ENCODE peak calls at places on chromosome 22, in seven cellular contexts. P is stomach, L is tibial nerve, A is cardiac fibroblast, M is body of pancreas, F is cardiac muscle cell, G is mammary epithelial cell. D is an unnamed sample.

GRCh38 chr22:27507935-27508504 is 293.5 kb downstream of the MN1 start:
- DNase-seq in A (peak), F (no peak), M (no peak), G (peak), L (no peak), P (no peak), D (peak)

GRCh38 chr22:26529345-26529744 is 17.1 kb upstream of the TFIP11 start:
- DNase-seq in A (peak), F (peak), M (peak), L (no peak), G (no peak), P (no peak), D (no peak)

GRCh38 chr22:46574993-46575914 is 37.8 kb upstream of the CELSR1 start:
- DNase-seq in M (peak), L (no peak), A (no peak), G (peak), P (peak), F (peak), D (no peak)

GRCh38 chr22:41746563-41747400 is 47.5 kb downstream of the MEI1 start:
- DNase-seq in F (peak), P (peak), A (peak), M (peak), L (peak), G (peak), D (peak)

GRCh38 chr22:33781396-33781795 is 138.9 kb downstream of the LARGE1 start:
- DNase-seq in L (no peak), A (peak), G (no peak), F (peak), M (peak), P (no peak), D (peak)

GRCh38 chr22:46484861-46485595 is 52.4 kb downstream of the CELSR1 start:
- DNase-seq in M (no peak), F (no peak), L (no peak), P (no peak), G (no peak), A (no peak), D (peak)

GRCh38 chr22:24894220-24894975 is 52.1 kb downstream of the LHFPL7 start:
- DNase-seq in A (peak), G (peak), P (peak), L (peak), F (peak), M (peak), D (peak)

GRCh38 chr22:27775698-27776409 is 25.7 kb downstream of the MN1 start:
- DNase-seq in G (no peak), L (no peak), A (no peak), P (no peak), F (no peak), M (no peak), D (no peak)

GRCh38 chr22:24772493-24773220 is 1.9 kb downstream of the PIWIL3 start:
- DNase-seq in L (no peak), F (peak), A (peak), G (peak), M (peak), P (no peak), D (peak)

GRCh38 chr22:36568846-36569245 is 39.9 kb upstream of the EIF3D start:
- DNase-seq in M (no peak), L (no peak), P (no peak), A (no peak), F (no peak), G (no peak), D (no peak)
- H3K4me3 ChIP-seq in M (no peak), L (no peak), P (no peak), A (no peak), F (no peak), G (no peak), D (no peak)

GRCh38 chr22:43088616-43088978 is 594 bp downstream of the TTLL1 start:
- DNase-seq in A (no peak), P (no peak), M (no peak), G (no peak), F (no peak), L (no peak), D (peak)

GRCh38 chr22:43090130-43090789 is 1.1 kb upstream of the TTLL1 start:
- DNase-seq in F (peak), M (peak), L (no peak), A (peak), G (peak), P (peak), D (peak)

GRCh38 chr22:43085658-43086606 is 3.3 kb downstream of the TTLL1 start:
- DNase-seq in L (no peak), G (no peak), A (no peak), F (no peak), P (no peak), M (no peak), D (no peak)

GRCh38 chr22:43092085-43092484 is 2.9 kb upstream of the TTLL1 start:
- DNase-seq in P (no peak), F (no peak), G (no peak), M (no peak), L (no peak), A (no peak), D (no peak)

GRCh38 chr22:43088979-43089717 is at the start of gene TTLL1:
- DNase-seq in P (peak), F (peak), G (peak), A (peak), M (peak), L (peak), D (peak)
- TF ChIP-seq CTCF in P (no peak), F (no peak), G (no peak), A (peak), M (no peak), L (no peak), D (peak)

DNA sequence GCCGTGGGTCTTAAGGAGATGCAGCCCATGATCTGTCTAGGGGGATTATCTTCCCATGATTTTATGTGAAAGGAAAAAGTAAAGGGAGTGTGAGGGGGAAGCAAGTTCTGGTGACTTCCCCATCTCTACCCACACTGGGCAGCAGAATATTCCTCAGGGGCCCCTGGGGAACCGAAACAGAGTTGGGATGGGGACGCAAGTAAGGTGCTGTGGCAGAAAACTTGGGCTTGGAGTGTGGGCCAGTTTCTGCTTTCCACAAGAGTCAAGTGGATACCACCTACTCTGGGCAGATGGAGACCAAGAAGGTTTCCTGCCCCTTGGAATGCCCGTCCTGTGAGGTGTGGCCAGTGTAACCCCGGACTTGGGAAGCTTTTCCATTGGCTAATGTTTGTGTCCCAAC is 64.4 kb downstream of the SGSM3 start:
- DNase-seq in F (no peak), L (no peak), A (no peak), P (no peak), M (no peak), G (no peak), D (no peak)
- H3K4me3 ChIP-seq in F (no peak), L (no peak), A (no peak), P (no peak), M (no peak), G (no peak), D (no peak)

GRCh38 chr22:50717709-50718351 is 20.2 kb upstream of the ACR start:
- DNase-seq in L (no peak), F (no peak), P (no peak), G (no peak), M (no peak), A (no peak), D (no peak)
- TF ChIP-seq CTCF in L (no peak), F (no peak), P (no peak), G (no peak), M (no peak), A (no peak), D (no peak)

GRCh38 chr22:39309364-39309861 is 10.0 kb downstream of the RPL3 start:
- DNase-seq in M (no peak), G (peak), F (no peak), P (no peak), L (no peak), A (no peak), D (no peak)
- H3K4me3 ChIP-seq in M (no peak), G (peak), F (no peak), P (no peak), L (no peak), A (no peak), D (no peak)

GRCh38 chr22:37782340-37783168 is 25.2 kb upstream of the GCAT start:
- DNase-seq in F (no peak), M (no peak), P (no peak), L (no peak), G (no peak), A (peak), D (no peak)
- TF ChIP-seq CTCF in F (no peak), M (no peak), P (no peak), L (no peak), G (no peak), A (no peak), D (peak)

GRCh38 chr22:36156515-36157419 is 3.8 kb downstream of the APOL3 start:
- DNase-seq in M (peak), G (peak), L (peak), P (peak), F (peak), A (peak), D (peak)
- H3K4me3 ChIP-seq in M (no peak), G (peak), L (peak), P (peak), F (no peak), A (peak), D (peak)

GRCh38 chr22:20905415-20906386 is 11.5 kb upstream of the CRKL start:
- DNase-seq in M (no peak), L (no peak), G (peak), A (peak), P (no peak), F (no peak), D (no peak)
- TF ChIP-seq CTCF in M (no peak), L (no peak), G (no peak), A (no peak), P (no peak), F (no peak), D (no peak)

DNA sequence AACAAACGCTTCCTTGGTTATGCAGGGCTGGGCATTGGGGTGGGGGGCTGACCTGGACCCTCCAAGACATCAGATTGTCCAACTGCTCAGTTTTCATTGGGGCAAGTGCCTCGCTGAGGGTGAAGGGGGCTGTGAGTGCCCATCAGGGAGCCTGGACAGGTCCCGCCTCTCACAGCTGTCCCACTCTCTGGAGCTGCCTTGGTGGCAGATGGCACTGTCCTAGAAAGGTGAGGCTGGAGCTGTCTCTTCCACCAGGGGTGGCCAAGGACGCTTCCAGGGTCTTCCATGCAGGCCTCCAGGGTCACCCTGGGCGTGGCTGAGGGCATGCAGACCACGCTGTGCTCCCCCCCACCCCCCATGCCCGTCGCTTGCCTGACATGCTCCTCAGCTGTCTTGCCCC is 53.4 kb upstream of the CCDC188 start:
- DNase-seq in P (no peak), L (no peak), A (no peak), M (no peak), G (no peak), F (no peak), D (no peak)
- H3K4me3 ChIP-seq in P (peak), L (no peak), A (no peak), M (no peak), G (no peak), F (no peak), D (no peak)

GRCh38 chr22:47583959-47584562 is 821.6 kb downstream of the TBC1D22A start:
- DNase-seq in P (no peak), A (no peak), F (no peak), M (no peak), G (no peak), L (no peak), D (no peak)
- TF ChIP-seq CTCF in P (no peak), A (no peak), F (no peak), M (no peak), G (no peak), L (no peak), D (no peak)

D was measured in fibroblast of the aortic adventitia.